ENCODE peak calls at places on chromosomes 12 and 14, in four cellular contexts. E is body of pancreas, X is spleen, T is A673. J is an unnamed sample.

GRCh38 chr12:130909111-130909510 is 37.2 kb downstream of the RAN start:
- DNase-seq in X (no peak), T (no peak), E (no peak), J (no peak)

GRCh38 chr14:96094211-96094610 is 55.0 kb downstream of the C14orf132 start:
- DNase-seq in X (no peak), E (no peak), T (no peak), J (no peak)

GRCh38 chr12:102800565-102800964 is 116.5 kb downstream of the PAH start:
- DNase-seq in X (no peak), E (no peak), T (no peak), J (no peak)

GRCh38 chr12:121365416-121366062 is 13.3 kb upstream of the ANAPC5 start:
- DNase-seq in E (no peak), X (no peak), T (no peak), J (no peak)

GRCh38 chr14:89479802-89480201 is 62.8 kb upstream of the FOXN3 start:
- DNase-seq in X (no peak), E (no peak), T (no peak), J (no peak)

GRCh38 chr12:27382126-27382795 is 49.6 kb downstream of the BMAL2 start:
- DNase-seq in T (no peak), E (no peak), X (no peak), J (no peak)

GRCh38 chr14:101963052-101963451 is 1.3 kb upstream of the DYNC1H1 start:
- DNase-seq in X (no peak), E (no peak), T (peak; percentile 92), J (no peak)

GRCh38 chr12:27064397-27065342 is 17.7 kb downstream of the C12orf71 start:
- DNase-seq in T (no peak), E (no peak), X (no peak), J (no peak)

GRCh38 chr12:6925239-6925542 is 2.6 kb upstream of the ATN1 start:
- DNase-seq in E (no peak), X (no peak), T (peak; percentile 70), J (no peak)

GRCh38 chr12:13784504-13784903 is 196.9 kb downstream of the GRIN2B start:
- DNase-seq in X (no peak), T (no peak), E (no peak), J (no peak)

GRCh38 chr12:105705765-105706164 is 375.3 kb downstream of the C12orf75 start:
- DNase-seq in E (peak; percentile 57), X (no peak), T (peak; percentile 64), J (no peak)

GRCh38 chr12:12281134-12281533 is 14.3 kb upstream of the LRP6 start:
- DNase-seq in E (no peak), X (no peak), T (peak; percentile 62), J (no peak)

GRCh38 chr12:64813733-64814132 is 10.7 kb upstream of the TBC1D30 start:
- DNase-seq in X (no peak), T (no peak), E (no peak), J (no peak)

GRCh38 chr12:64806593-64806992 is 17.9 kb upstream of the TBC1D30 start:
- DNase-seq in X (no peak), E (no peak), T (no peak), J (no peak)

GRCh38 chr12:64806173-64806572 is 18.3 kb upstream of the TBC1D30 start:
- DNase-seq in E (no peak), X (no peak), T (no peak), J (no peak)

GRCh38 chr12:64810831-64811230 is 13.6 kb upstream of the TBC1D30 start:
- DNase-seq in E (no peak), X (no peak), T (no peak), J (no peak)

DNA sequence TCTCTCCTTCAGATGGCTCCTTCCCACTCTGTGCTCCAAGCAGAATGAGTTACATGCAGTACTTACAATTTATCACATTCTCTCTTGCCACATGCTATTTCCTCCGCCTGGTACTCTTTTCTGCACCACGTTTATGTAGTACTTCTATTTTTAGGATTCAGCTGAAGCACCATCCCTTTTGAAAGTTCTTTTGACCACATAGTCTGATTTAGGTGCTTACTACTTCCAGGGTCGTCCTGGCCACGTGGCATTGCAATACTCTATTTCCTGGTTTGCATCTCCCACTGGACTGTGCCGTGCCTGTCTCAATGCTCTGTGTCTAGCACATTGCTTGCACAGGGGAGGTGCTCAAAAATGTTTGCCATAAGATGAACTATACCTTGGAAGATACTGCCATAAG is 16.3 kb upstream of the TBC1D30 start:
- DNase-seq in T (no peak), X (no peak), E (no peak), J (no peak)
- H3K27me3 ChIP-seq in T (peaks cover 4% of the 10 kb centered on the region), X (no peaks in the 10 kb centered on the region), E (no peaks in the 10 kb centered on the region), J (peaks cover 5% of the 10 kb centered on the region)

GRCh38 chr12:10771132-10771733 is 31.2 kb downstream of the TAS2R7 start:
- DNase-seq in X (no peak), E (no peak), T (peak; percentile 59), J (no peak)
- H3K27me3 ChIP-seq in X (peaks cover 18% of the 10 kb centered on the region), E (peaks cover 5% of the 10 kb centered on the region), T (peaks cover 29% of the 10 kb centered on the region), J (peaks cover 12% of the 10 kb centered on the region)

GRCh38 chr12:52809166-52809565 is 4.8 kb downstream of the KRT4 start:
- DNase-seq in X (peak; percentile 23), E (no peak), T (no peak), J (no peak)
- H3K27me3 ChIP-seq in X (no peaks in the 10 kb centered on the region), E (no peaks in the 10 kb centered on the region), T (no peaks in the 10 kb centered on the region), J (no peaks in the 10 kb centered on the region)

GRCh38 chr14:104509673-104510072 is 69.9 kb upstream of the C14orf180 start:
- DNase-seq in T (no peak), X (no peak), E (no peak), J (peak; percentile 3)
- H3K27me3 ChIP-seq in T (peaks cover 42% of the 10 kb centered on the region), X (no peaks in the 10 kb centered on the region), E (no peaks in the 10 kb centered on the region), J (no peaks in the 10 kb centered on the region)

GRCh38 chr12:53999596-54000104 is 311 bp upstream of the HOXC9 start:
- DNase-seq in T (peak; percentile 94), E (no peak), X (no peak), J (no peak)
- H3K27me3 ChIP-seq in T (no peaks in the 10 kb centered on the region), E (peaks cover 81% of the 10 kb centered on the region), X (peaks cover 100% of the 10 kb centered on the region), J (peaks cover 91% of the 10 kb centered on the region)

GRCh38 chr12:57241556-57242310 is 9.3 kb downstream of the STAC3 start:
- DNase-seq in X (peak; percentile 76), T (no peak), E (no peak), J (no peak)

GRCh38 chr12:57238854-57239554 is 9.5 kb downstream of the SHMT2 start:
- DNase-seq in E (peak; percentile 85), X (peak; percentile 97), T (peak; percentile 92), J (peak; percentile 80)

GRCh38 chr12:57239587-57240068 is 10.1 kb downstream of the SHMT2 start:
- DNase-seq in X (no peak), T (no peak), E (no peak), J (no peak)

GRCh38 chr12:57240926-57241555 is 9.9 kb downstream of the STAC3 start:
- DNase-seq in X (peak; percentile 82), E (no peak), T (no peak), J (no peak)

GRCh38 chr12:57240069-57240921 is 10.7 kb downstream of the STAC3 start:
- DNase-seq in E (peak; percentile 53), T (peak; percentile 84), X (peak; percentile 89), J (peak; percentile 72)
- H3K27me3 ChIP-seq in E (peaks cover 22% of the 10 kb centered on the region), T (peaks cover 12% of the 10 kb centered on the region), X (peaks cover 82% of the 10 kb centered on the region), J (peaks cover 61% of the 10 kb centered on the region)

J was measured in CD8-positive, alpha-beta memory T cell.